ENCODE peak calls at places on chromosomes 16 and 17, in ten cellular contexts. W is stimulated activated naive CD4-positive, alpha-beta T cell treated with Interleukin-2 at 50 U/mL for 16 hours; E is dorsolateral prefrontal cortex; V is non-pigmented ciliary epithelial cell; N is cardiac muscle cell; D is activated naive CD4-positive, alpha-beta T cell treated with Interleukin-2 at 50 U/mL for 16 hours; G is amygdala; X is CD8-positive, alpha-beta memory T cell; J is stimulated activated CD8-positive, alpha-beta memory T cell treated with anti-CD3 and anti-CD28 coated beads, Interleukin-4, amount 100 ng/mL, for 24 hours; C is COR-L47. P is an unnamed sample.

GRCh38 chr17:50169881-50170459 is 4.2 kb downstream of the SGCA start:
- DNase-seq in D (no peak), W (no peak), G (no peak), V (no peak), C (no peak), X (no peak), E (no peak), N (no peak), J (no peak), P (no peak)

GRCh38 chr17:33968350-33969044 is 286.6 kb upstream of the CCL2 start:
- DNase-seq in X (peak; percentile 52), V (no peak), C (no peak), N (no peak), D (peak; percentile 4), J (no peak), W (no peak), G (no peak), E (no peak), P (no peak)

GRCh38 chr16:31112711-31113419 is 4.6 kb upstream of the KAT8 start:
- DNase-seq in V (no peak), C (no peak), W (no peak), D (no peak), X (no peak), E (no peak), J (no peak), N (no peak), G (no peak), P (no peak)

GRCh38 chr17:4170639-4171280 is 27.8 kb downstream of the CYB5D2 start:
- DNase-seq in X (no peak), G (no peak), W (no peak), J (no peak), D (no peak), C (no peak), E (no peak), V (no peak), N (no peak), P (no peak)

GRCh38 chr17:10772425-10773380 is 31.2 kb downstream of the TMEM238L start:
- DNase-seq in N (peak; percentile 52), W (no peak), J (peak; percentile 21), X (no peak), D (peak; percentile 15), C (no peak), G (no peak), E (no peak), V (no peak), P (no peak)

GRCh38 chr16:50367777-50368409 is 895 bp downstream of the BRD7 start:
- DNase-seq in N (no peak), V (no peak), C (no peak), E (no peak), W (no peak), X (no peak), G (no peak), J (no peak), D (no peak), P (no peak)

GRCh38 chr16:88936008-88936912 is 40.7 kb downstream of the CBFA2T3 start:
- DNase-seq in G (no peak), X (no peak), N (no peak), J (no peak), C (no peak), V (no peak), D (no peak), W (no peak), E (no peak), P (no peak)

GRCh38 chr16:84673203-84673535 is 24.9 kb downstream of the KLHL36 start:
- DNase-seq in N (no peak), W (no peak), X (no peak), V (no peak), J (no peak), D (no peak), G (no peak), C (no peak), E (peak; percentile 24), P (no peak)

GRCh38 chr17:82822281-82822680 is 17.5 kb downstream of the ZNF750 start:
- DNase-seq in J (no peak), X (no peak), G (no peak), W (no peak), C (no peak), V (no peak), N (no peak), E (peak; percentile 13), D (no peak), P (no peak)

GRCh38 chr17:8679136-8679535 is 48.6 kb upstream of the MYH10 start:
- DNase-seq in G (no peak), X (no peak), J (no peak), E (no peak), C (no peak), N (no peak), D (no peak), V (no peak), W (no peak), P (no peak)

GRCh38 chr16:1812732-1813163 is 13.9 kb downstream of the HAGH start:
- DNase-seq in V (peak; percentile 28), E (peak; percentile 84), G (no peak), D (peak; percentile 43), N (peak; percentile 58), X (peak; percentile 62), C (peak; percentile 93), J (peak; percentile 17), W (peak; percentile 11), P (peak; percentile 19)

GRCh38 chr16:85444879-85445778 is 168.0 kb upstream of the GSE1 start:
- DNase-seq in E (no peak), J (no peak), G (no peak), D (no peak), X (no peak), V (no peak), N (no peak), C (peak; percentile 98), W (no peak), P (no peak)

GRCh38 chr16:87734644-87735043 is 31.1 kb downstream of the KLHDC4 start:
- DNase-seq in J (no peak), N (no peak), X (no peak), V (no peak), G (no peak), E (no peak), D (no peak), C (no peak), W (no peak), P (no peak)

GRCh38 chr16:88773812-88774291 is 11.2 kb downstream of the PIEZO1 start:
- DNase-seq in J (no peak), X (no peak), E (no peak), C (no peak), G (no peak), V (no peak), N (peak; percentile 81), D (no peak), W (no peak), P (no peak)

GRCh38 chr17:19411641-19412040 is 609 bp downstream of the RNF112 start:
- DNase-seq in C (no peak), E (peak; percentile 70), V (no peak), D (no peak), J (no peak), W (no peak), X (no peak), G (no peak), N (no peak), P (no peak)

GRCh38 chr16:1884155-1884760 is 12.3 kb upstream of the MEIOB start:
- DNase-seq in C (no peak), J (no peak), N (no peak), W (no peak), V (no peak), D (no peak), X (no peak), G (no peak), E (no peak), P (no peak)

GRCh38 chr17:32253117-32253611 is 12.5 kb upstream of the RHBDL3 start:
- DNase-seq in G (peak; percentile 62), W (peak; percentile 49), N (peak; percentile 84), J (peak; percentile 58), E (peak; percentile 85), X (peak; percentile 65), D (peak; percentile 72), V (peak; percentile 40), C (peak; percentile 72), P (peak; percentile 49)

GRCh38 chr17:1095853-1096675 is 83.7 kb downstream of the ABR start:
- DNase-seq in V (no peak), W (no peak), C (no peak), G (no peak), D (no peak), E (no peak), X (no peak), J (no peak), N (no peak), P (no peak)

GRCh38 chr16:11554054-11554453 is 32.7 kb downstream of the LITAF start:
- DNase-seq in G (no peak), N (no peak), D (no peak), X (no peak), W (no peak), E (no peak), C (no peak), V (no peak), J (no peak), P (no peak)

GRCh38 chr17:64118452-64118979 is 11.4 kb downstream of the ERN1 start:
- DNase-seq in W (no peak), E (no peak), J (no peak), X (no peak), C (peak; percentile 73), N (peak; percentile 26), G (no peak), D (no peak), V (no peak), P (no peak)

GRCh38 chr17:41212524-41213169 is 13.8 kb upstream of the KRTAP9-2 start:
- DNase-seq in N (no peak), X (no peak), D (no peak), J (no peak), C (peak; percentile 80), V (no peak), W (no peak), G (no peak), E (no peak), P (no peak)

GRCh38 chr17:82419471-82419995 is 1.1 kb upstream of the OGFOD3 start:
- DNase-seq in W (no peak), C (no peak), D (no peak), N (no peak), V (no peak), X (no peak), G (no peak), E (no peak), J (no peak), P (no peak)

GRCh38 chr17:15910791-15911190 is 34.1 kb upstream of the ADORA2B start:
- DNase-seq in N (no peak), C (no peak), J (no peak), W (no peak), D (no peak), G (no peak), V (no peak), X (no peak), E (no peak), P (no peak)

GRCh38 chr17:20234266-20234665 is 225.1 kb downstream of the SPECC1 start:
- DNase-seq in X (peak; percentile 54), V (no peak), E (no peak), N (no peak), C (no peak), J (peak; percentile 14), W (peak; percentile 52), G (no peak), D (peak; percentile 54), P (no peak)

GRCh38 chr17:59842901-59843652 is 49.7 kb downstream of the TUBD1 start:
- DNase-seq in C (no peak), D (peak; percentile 71), N (no peak), V (peak; percentile 93), E (no peak), X (peak; percentile 51), J (peak; percentile 31), W (peak; percentile 66), G (no peak), P (no peak)

GRCh38 chr17:17120716-17121115 is 78.5 kb downstream of the MPRIP start:
- DNase-seq in D (no peak), N (no peak), G (no peak), J (no peak), C (no peak), X (no peak), E (no peak), V (no peak), W (no peak), P (no peak)

GRCh38 chr17:6483507-6483906 is 39.3 kb downstream of the PIMREG start:
- DNase-seq in V (no peak), N (no peak), X (no peak), G (no peak), W (no peak), D (no peak), E (no peak), J (no peak), C (no peak), P (no peak)

GRCh38 chr16:27328937-27329336 is 15.2 kb downstream of the IL4R start:
- DNase-seq in D (no peak), G (no peak), W (no peak), X (no peak), C (no peak), N (no peak), J (no peak), V (no peak), E (no peak), P (no peak)